ENCODE peak calls at places on chromosomes 3 and 15, in six cellular contexts. C is nephron progenitor cell, O is stromal cell of bone marrow, I is progenitor cell of endocrine pancreas, Y is brain microvascular endothelial cell, H is NCI-H2227 treated with DMSO at 0.1 percent for 48 hours. W is an unnamed sample.

GRCh38 chr3:60829058-60829457 is 422.2 kb downstream of the FHIT start:
- DNase-seq in C (no peak), O (no peak), I (no peak), Y (no peak), H (no peak), W (no peak)

GRCh38 chr15:58306591-58307312 is 125.0 kb upstream of the LIPC start:
- DNase-seq in C (no peak), O (no peak), I (no peak), Y (no peak), H (no peak), W (no peak)

GRCh38 chr3:81352867-81353266 is 408.6 kb downstream of the GBE1 start:
- DNase-seq in C (no peak), O (peak; percentile 16), I (no peak), Y (peak; percentile 23), H (no peak), W (no peak)

GRCh38 chr15:75758071-75758872 is 45.6 kb upstream of the CSPG4 start:
- DNase-seq in C (peak; percentile 84), O (peak; percentile 73), I (peak; percentile 70), Y (peak; percentile 80), H (peak; percentile 83), W (peak; percentile 94)

GRCh38 chr3:156350786-156351185 is 204.1 kb downstream of the SSR3 start:
- DNase-seq in C (no peak), O (no peak), I (no peak), Y (no peak), H (no peak), W (no peak)

GRCh38 chr3:71541313-71541712 is 42.2 kb downstream of the FOXP1 start:
- DNase-seq in C (no peak), O (no peak), I (no peak), Y (no peak), H (no peak), W (no peak)

GRCh38 chr15:70741677-70742293 is 21.6 kb downstream of the UACA start:
- DNase-seq in C (no peak), O (no peak), I (no peak), Y (no peak), H (no peak), W (no peak)

GRCh38 chr15:35822153-35822552 is 276.2 kb upstream of the DPH6 start:
- DNase-seq in C (no peak), O (no peak), I (no peak), Y (no peak), H (no peak), W (no peak)

GRCh38 chr3:52593103-52593502 is 56.7 kb downstream of the UQCC5 start:
- DNase-seq in C (no peak), O (no peak), I (no peak), Y (no peak), H (no peak), W (no peak)

GRCh38 chr3:28068342-28068741 is 173.1 kb upstream of the CMC1 start:
- DNase-seq in C (no peak), O (no peak), I (no peak), Y (no peak), H (no peak), W (no peak)

GRCh38 chr3:144041960-144042556 is 70.4 kb downstream of the DIPK2A start:
- DNase-seq in C (no peak), O (no peak), I (no peak), Y (no peak), H (no peak), W (no peak)

GRCh38 chr3:184382326-184383032 is 2.6 kb downstream of the CHRD start:
- DNase-seq in C (no peak), O (no peak), I (no peak), Y (no peak), H (no peak), W (no peak)

GRCh38 chr3:157918402-157918801 is 187.8 kb downstream of the SHOX2 start:
- DNase-seq in C (no peak), O (no peak), I (no peak), Y (no peak), H (no peak), W (no peak)

GRCh38 chr3:57805674-57806073 is 49.6 kb downstream of the SLMAP start:
- DNase-seq in C (no peak), O (peak; percentile 73), I (no peak), Y (peak; percentile 65), H (no peak), W (no peak)

GRCh38 chr3:63977893-63978292 is 45.4 kb downstream of the PSMD6 start:
- DNase-seq in C (no peak), O (no peak), I (no peak), Y (no peak), H (no peak), W (no peak)

GRCh38 chr15:57138260-57138895 is 219.9 kb downstream of the TCF12 start:
- DNase-seq in C (peak; percentile 28), O (peak; percentile 37), I (peak; percentile 19), Y (peak; percentile 72), H (no peak), W (no peak)

GRCh38 chr15:59516655-59517461 is 78.9 kb downstream of the FAM81A start:
- DNase-seq in C (no peak), O (no peak), I (no peak), Y (no peak), H (no peak), W (no peak)

GRCh38 chr3:66472313-66473134 is 28.3 kb downstream of the LRIG1 start:
- DNase-seq in C (no peak), O (no peak), I (no peak), Y (peak; percentile 72), H (no peak), W (no peak)

GRCh38 chr15:48582472-48583235 is 62.9 kb downstream of the FBN1 start:
- DNase-seq in C (peak; percentile 8), O (peak; percentile 62), I (no peak), Y (peak; percentile 99), H (no peak), W (no peak)

GRCh38 chr3:169264711-169265110 is 398.8 kb downstream of the MECOM start:
- DNase-seq in C (no peak), O (peak; percentile 29), I (no peak), Y (peak; percentile 55), H (no peak), W (no peak)

GRCh38 chr15:66566963-66567531 is 1.2 kb upstream of the LCTL start:
- DNase-seq in C (peak; percentile 78), O (peak; percentile 44), I (peak; percentile 60), Y (peak; percentile 64), H (peak; percentile 9), W (no peak)

GRCh38 chr3:127428344-127429001 is 140.6 kb upstream of the PRR20G start:
- DNase-seq in C (no peak), O (no peak), I (no peak), Y (no peak), H (no peak), W (peak; percentile 4)

GRCh38 chr3:59248976-59249375 is 199.2 kb upstream of the CFAP20DC start:
- DNase-seq in C (no peak), O (no peak), I (no peak), Y (no peak), H (no peak), W (no peak)

GRCh38 chr3:117165611-117166051 is 456.1 kb downstream of the TUSC7 start:
- DNase-seq in C (no peak), O (no peak), I (no peak), Y (no peak), H (no peak), W (no peak)

GRCh38 chr15:31226011-31226410 is 100.6 kb upstream of the KLF13 start:
- DNase-seq in C (no peak), O (no peak), I (no peak), Y (no peak), H (no peak), W (peak; percentile 1)

GRCh38 chr3:142468456-142468855 is 20.6 kb upstream of the XRN1 start:
- DNase-seq in C (no peak), O (no peak), I (no peak), Y (no peak), H (no peak), W (no peak)